ENCODE peak calls at places on chromosomes 12 and 14, in six cellular contexts. E is cardiac muscle cell, L is endodermal cell, I is AG04450, T is breast epithelium, P is fibroblast of lung. H is an unnamed sample. For H3K9me3, the result is how much of the 10 kb centered on the place peaks cover.

GRCh38 chr12:112822056-112822455 is 30.5 kb downstream of the RPH3A start:
- DNase-seq in E (peak), L (peak), I (no peak), T (no peak), P (no peak), H (no peak)

GRCh38 chr12:3164454-3165310 is 87.5 kb downstream of the TSPAN9 start:
- DNase-seq in E (peak), L (no peak), I (no peak), T (no peak), P (no peak), H (no peak)

GRCh38 chr14:22517117-22517720 is 71.8 kb downstream of the DAD1 start:
- DNase-seq in E (no peak), L (no peak), I (no peak), T (no peak), P (no peak), H (no peak)

GRCh38 chr14:91858536-91859275 is 8.6 kb downstream of the TC2N start:
- DNase-seq in E (no peak), L (peak), I (no peak), T (no peak), P (peak), H (peak)

GRCh38 chr14:36600431-36600830 is 18.0 kb upstream of the NKX2-8 start:
- DNase-seq in E (no peak), L (no peak), I (no peak), T (no peak), P (no peak), H (no peak)

GRCh38 chr12:114848661-114849060 is 164.7 kb upstream of the TBX3 start:
- DNase-seq in E (no peak), L (no peak), I (peak), T (no peak), P (peak), H (no peak)

GRCh38 chr14:39492267-39492666 is 60.0 kb upstream of the FBXO33 start:
- DNase-seq in E (peak), L (no peak), I (peak), T (no peak), P (peak), H (no peak)

GRCh38 chr12:28640519-28640918 is 450.3 kb downstream of the CCDC91 start:
- DNase-seq in E (no peak), L (no peak), I (no peak), T (no peak), P (no peak), H (no peak)

GRCh38 chr12:52050116-52050770 is 999 bp upstream of the NR4A1 start:
- DNase-seq in E (no peak), L (peak), I (no peak), T (no peak), P (peak), H (no peak)

GRCh38 chr12:109995366-109995702 is 834 bp downstream of the GIT2 start:
- DNase-seq in E (no peak), L (no peak), I (no peak), T (no peak), P (no peak), H (no peak)

GRCh38 chr14:54815016-54815415 is 87.6 kb downstream of the GCH1 start:
- DNase-seq in E (no peak), L (no peak), I (no peak), T (no peak), P (peak), H (no peak)

GRCh38 chr12:107402041-107403022 is 283.3 kb upstream of the PWP1 start:
- DNase-seq in E (peak), L (peak), I (no peak), T (no peak), P (peak), H (no peak)

GRCh38 chr12:71014180-71014785 is 93.7 kb upstream of the PTPRR start:
- DNase-seq in E (peak), L (no peak), I (no peak), T (no peak), P (peak), H (no peak)

GRCh38 chr12:47735649-47736048 is 10.4 kb upstream of the ENDOU start:
- DNase-seq in E (no peak), L (no peak), I (no peak), T (no peak), P (no peak), H (no peak)

GRCh38 chr12:112664569-112664968 is 127.0 kb upstream of the RPH3A start:
- DNase-seq in E (peak), L (peak), I (no peak), T (no peak), P (no peak), H (no peak)

GRCh38 chr14:99664636-99665273 is 19.3 kb upstream of the CYP46A1 start:
- DNase-seq in E (peak), L (no peak), I (no peak), T (no peak), P (no peak), H (no peak)

GRCh38 chr14:90398315-90398811 is 1.5 kb downstream of the CALM1 start:
- DNase-seq in E (peak), L (peak), I (no peak), T (peak), P (no peak), H (peak)

GRCh38 chr14:66624319-66624937 is 116.5 kb downstream of the GPHN start:
- DNase-seq in E (peak), L (peak), I (peak), T (no peak), P (peak), H (peak)

GRCh38 chr12:112096667-112097066 is 11.9 kb downstream of the NAA25 start:
- DNase-seq in E (no peak), L (peak), I (no peak), T (no peak), P (peak), H (no peak)

GRCh38 chr12:24561411-24561871 is 387.5 kb downstream of the BCAT1 start:
- DNase-seq in E (no peak), L (no peak), I (no peak), T (no peak), P (peak), H (no peak)

GRCh38 chr12:42728770-42729531 is 139.4 kb upstream of the PRICKLE1 start:
- DNase-seq in E (no peak), L (no peak), I (no peak), T (no peak), P (no peak), H (no peak)

GRCh38 chr12:102769323-102769916 is 147.6 kb downstream of the PAH start:
- DNase-seq in E (peak), L (peak), I (peak), T (no peak), P (peak), H (peak)

GRCh38 chr12:9615420-9616135 is 7.9 kb upstream of the KLRB1 start:
- DNase-seq in E (no peak), L (no peak), I (no peak), T (no peak), P (no peak), H (no peak)

GRCh38 chr14:101564819-101565698 is 3.8 kb downstream of the DIO3 start:
- DNase-seq in E (peak), L (peak), I (no peak), T (no peak), P (no peak), H (no peak)

DNA sequence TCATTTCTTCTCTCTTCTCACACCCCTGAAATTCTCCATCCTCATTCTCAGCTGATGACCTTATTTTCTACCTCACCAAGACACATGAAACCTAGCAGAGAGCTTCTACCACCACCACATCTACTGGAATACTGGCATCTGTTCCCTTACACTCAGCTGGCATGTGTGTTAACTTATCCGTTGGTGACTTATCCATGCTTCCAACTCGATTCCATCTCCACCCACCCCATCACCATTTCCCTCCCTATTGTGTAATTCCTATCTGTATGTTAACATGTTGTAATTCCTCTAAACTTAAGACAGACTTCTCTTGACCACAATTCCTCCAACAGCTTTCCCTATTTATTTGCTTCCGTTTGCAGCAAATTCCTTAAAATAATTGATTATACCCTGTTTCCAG is 15.4 kb downstream of the C1S start:
- DNase-seq in E (no peak), L (no peak), I (peak), T (no peak), P (peak), H (no peak)
- H3K9me3 ChIP-seq in E (under half), L (under half), I (under half), T (under half), P (under half), H (under half)

GRCh38 chr14:106507354-106507753 is 981.0 kb downstream of the TMEM121 start:
- DNase-seq in E (no peak), L (no peak), I (no peak), T (no peak), P (no peak), H (no peak)

GRCh38 chr14:106508216-106508615 is 981.8 kb downstream of the TMEM121 start:
- DNase-seq in E (no peak), L (no peak), I (no peak), T (no peak), P (no peak), H (no peak)

GRCh38 chr14:106509176-106509575 is 982.8 kb downstream of the TMEM121 start:
- DNase-seq in E (no peak), L (no peak), I (no peak), T (no peak), P (no peak), H (no peak)

GRCh38 chr14:106511411-106512198 is 985.2 kb downstream of the TMEM121 start:
- DNase-seq in E (no peak), L (no peak), I (no peak), T (no peak), P (no peak), H (no peak)

GRCh38 chr14:106509795-106510194 is 983.4 kb downstream of the TMEM121 start:
- DNase-seq in E (no peak), L (no peak), I (no peak), T (no peak), P (no peak), H (no peak)
- H3K9me3 ChIP-seq in E (under half), L (half or more), I (under half), T (under half), P (under half), H (under half)

GRCh38 chr14:104660597-104660996 is 28.8 kb upstream of the INF2 start:
- DNase-seq in E (no peak), L (no peak), I (no peak), T (no peak), P (no peak), H (no peak)
- H3K9me3 ChIP-seq in E (under half), L (under half), I (under half), T (under half), P (under half), H (under half)

DNA sequence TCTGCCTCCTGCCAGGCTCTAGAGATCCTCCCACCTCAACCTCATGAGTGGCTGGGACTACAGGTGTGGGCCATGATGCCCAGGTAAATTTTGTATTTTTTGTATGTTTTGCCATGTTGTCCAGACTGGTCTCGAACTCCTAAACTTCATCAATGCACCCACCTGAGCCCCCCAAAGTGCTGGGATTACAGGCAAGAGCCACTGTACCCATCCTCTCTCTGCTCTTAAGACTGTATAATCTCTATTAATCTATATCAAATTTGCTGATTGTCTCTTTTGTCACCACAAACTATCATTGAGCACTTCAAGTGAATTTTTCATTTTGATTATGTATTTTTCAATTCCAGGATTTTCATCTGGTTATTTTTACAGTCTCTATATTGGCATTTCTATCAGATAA is 440.3 kb downstream of the NOVA1 start:
- DNase-seq in E (no peak), L (no peak), I (no peak), T (no peak), P (no peak), H (no peak)
- H3K9me3 ChIP-seq in E (under half), L (under half), I (under half), T (under half), P (under half), H (under half)

GRCh38 chr12:82862069-82862841 is 175.5 kb downstream of the TMTC2 start:
- DNase-seq in E (no peak), L (no peak), I (no peak), T (no peak), P (no peak), H (no peak)
- H3K9me3 ChIP-seq in E (under half), L (under half), I (under half), T (under half), P (under half), H (under half)

GRCh38 chr12:46506198-46506597 is 133.6 kb upstream of the SLC38A2 start:
- DNase-seq in E (no peak), L (no peak), I (no peak), T (no peak), P (no peak), H (no peak)
- H3K9me3 ChIP-seq in E (under half), L (under half), I (under half), T (under half), P (under half), H (under half)

GRCh38 chr12:19129486-19130223 is at the start of gene PLEKHA5:
- DNase-seq in E (peak), L (peak), I (peak), T (peak), P (peak), H (peak)
- H3K9me3 ChIP-seq in E (under half), L (under half), I (under half), T (under half), P (under half), H (under half)

GRCh38 chr14:84969501-84969900 is 560.4 kb upstream of the FLRT2 start:
- DNase-seq in E (no peak), L (no peak), I (no peak), T (no peak), P (no peak), H (no peak)

GRCh38 chr14:84959796-84960515 is 570.0 kb upstream of the FLRT2 start:
- DNase-seq in E (no peak), L (no peak), I (no peak), T (no peak), P (no peak), H (no peak)

GRCh38 chr14:84961637-84962036 is 568.3 kb upstream of the FLRT2 start:
- DNase-seq in E (no peak), L (no peak), I (no peak), T (no peak), P (no peak), H (no peak)

GRCh38 chr14:84965279-84965678 is 564.7 kb upstream of the FLRT2 start:
- DNase-seq in E (no peak), L (no peak), I (no peak), T (no peak), P (no peak), H (no peak)

GRCh38 chr14:84963518-84963917 is 566.4 kb upstream of the FLRT2 start:
- DNase-seq in E (no peak), L (no peak), I (no peak), T (no peak), P (no peak), H (no peak)
- H3K9me3 ChIP-seq in E (under half), L (under half), I (under half), T (under half), P (under half), H (under half)

GRCh38 chr12:133180669-133181068 is 626 bp upstream of the ZNF268 start:
- DNase-seq in E (no peak), L (no peak), I (no peak), T (no peak), P (no peak), H (no peak)
- H3K9me3 ChIP-seq in E (under half), L (half or more), I (under half), T (half or more), P (under half), H (under half)

GRCh38 chr12:31985832-31986231 is 26.6 kb downstream of the RESF1 start:
- DNase-seq in E (no peak), L (no peak), I (no peak), T (no peak), P (no peak), H (no peak)
- H3K9me3 ChIP-seq in E (under half), L (half or more), I (under half), T (under half), P (under half), H (under half)